ENCODE peak calls at places on chromosome 5, in ten cellular contexts. F is uterus, Z is A549, N is body of pancreas, M is adrenal gland, Q is testis, E is lower leg skin, L is gastrocnemius medialis, O is IMR-90, X is Peyer's patch. T is an unnamed sample.

GRCh38 chr5:123132330-123132729 is 43.3 kb downstream of the PRDM6 start:
- DNase-seq in F (no peak), Z (no peak), N (no peak), M (no peak), Q (no peak), E (no peak), L (no peak), O (peak), X (no peak), T (no peak)

GRCh38 chr5:14110196-14110595 is 32.9 kb upstream of the TRIO start:
- DNase-seq in F (no peak), Z (no peak), N (no peak), M (no peak), Q (no peak), E (no peak), L (no peak), O (peak), X (no peak), T (no peak)

GRCh38 chr5:139523635-139524445 is 37.3 kb upstream of the UBE2D2 start:
- DNase-seq in F (no peak), Z (no peak), N (no peak), M (no peak), Q (no peak), E (no peak), L (no peak), O (no peak), X (no peak), T (no peak)

GRCh38 chr5:168292783-168293696 is 1.6 kb downstream of the WWC1 start:
- DNase-seq in F (no peak), Z (no peak), N (no peak), M (no peak), Q (no peak), E (no peak), L (no peak), O (no peak), X (no peak), T (no peak)

GRCh38 chr5:86175224-86175623 is 442.5 kb upstream of the COX7C start:
- DNase-seq in F (no peak), Z (no peak), N (no peak), M (no peak), Q (no peak), E (no peak), L (no peak), O (no peak), X (no peak), T (no peak)

GRCh38 chr5:10324519-10325370 is 17.0 kb upstream of the CMBL start:
- DNase-seq in F (no peak), Z (no peak), N (no peak), M (no peak), Q (peak), E (peak), L (no peak), O (no peak), X (peak), T (no peak)

GRCh38 chr5:115461093-115461492 is 83.5 kb downstream of the FEM1C start:
- DNase-seq in F (no peak), Z (no peak), N (no peak), M (no peak), Q (no peak), E (no peak), L (no peak), O (no peak), X (no peak), T (no peak)

GRCh38 chr5:159133041-159133741 is 33.5 kb upstream of the EBF1 start:
- DNase-seq in F (peak), Z (peak), N (no peak), M (no peak), Q (peak), E (peak), L (no peak), O (peak), X (no peak), T (peak)

GRCh38 chr5:15929616-15930303 is 249.8 kb downstream of the MARCHF11 start:
- DNase-seq in F (no peak), Z (no peak), N (no peak), M (no peak), Q (no peak), E (no peak), L (no peak), O (peak), X (no peak), T (no peak)

GRCh38 chr5:75623846-75624245 is 12.6 kb downstream of the ANKDD1B start:
- DNase-seq in F (no peak), Z (no peak), N (no peak), M (no peak), Q (no peak), E (no peak), L (no peak), O (peak), X (no peak), T (no peak)

GRCh38 chr5:51486158-51486557 is 102.9 kb downstream of the ISL1 start:
- DNase-seq in F (no peak), Z (no peak), N (no peak), M (no peak), Q (no peak), E (no peak), L (no peak), O (no peak), X (no peak), T (no peak)

GRCh38 chr5:35162848-35163770 is 67.2 kb downstream of the PRLR start:
- DNase-seq in F (no peak), Z (no peak), N (no peak), M (no peak), Q (no peak), E (no peak), L (no peak), O (no peak), X (no peak), T (no peak)

GRCh38 chr5:90386099-90386710 is 23.4 kb downstream of the CETN3 start:
- DNase-seq in F (no peak), Z (no peak), N (no peak), M (no peak), Q (no peak), E (no peak), L (no peak), O (peak), X (no peak), T (no peak)

GRCh38 chr5:80204808-80205614 is 50.8 kb downstream of the SERINC5 start:
- DNase-seq in F (no peak), Z (no peak), N (peak), M (no peak), Q (peak), E (no peak), L (no peak), O (peak), X (no peak), T (no peak)

GRCh38 chr5:137342764-137343163 is 156.4 kb downstream of the SPOCK1 start:
- DNase-seq in F (no peak), Z (no peak), N (no peak), M (no peak), Q (no peak), E (no peak), L (no peak), O (no peak), X (no peak), T (no peak)

GRCh38 chr5:68066277-68066955 is 149.1 kb upstream of the PIK3R1 start:
- DNase-seq in F (no peak), Z (no peak), N (no peak), M (no peak), Q (no peak), E (no peak), L (no peak), O (no peak), X (no peak), T (no peak)

GRCh38 chr5:66633754-66634153 is 37.6 kb downstream of the MAST4 start:
- DNase-seq in F (no peak), Z (no peak), N (no peak), M (no peak), Q (no peak), E (no peak), L (no peak), O (no peak), X (no peak), T (no peak)

GRCh38 chr5:155046591-155046990 is 33.0 kb downstream of the KIF4B start:
- DNase-seq in F (no peak), Z (no peak), N (no peak), M (no peak), Q (no peak), E (no peak), L (no peak), O (no peak), X (no peak), T (no peak)

GRCh38 chr5:181160144-181160754 is 12.9 kb downstream of the OR2V2 start:
- DNase-seq in F (peak), Z (peak), N (no peak), M (no peak), Q (peak), E (peak), L (no peak), O (peak), X (peak), T (peak)

GRCh38 chr5:149488645-149489306 is 62.5 kb downstream of the CSNK1A1 start:
- DNase-seq in F (no peak), Z (no peak), N (no peak), M (peak), Q (no peak), E (no peak), L (peak), O (no peak), X (no peak), T (no peak)

GRCh38 chr5:53578854-53579253 is 18.4 kb downstream of the NDUFS4 start:
- DNase-seq in F (no peak), Z (no peak), N (no peak), M (no peak), Q (no peak), E (no peak), L (no peak), O (no peak), X (no peak), T (no peak)

GRCh38 chr5:98578438-98578837 is 195.0 kb upstream of the RGMB start:
- DNase-seq in F (no peak), Z (no peak), N (no peak), M (no peak), Q (no peak), E (no peak), L (no peak), O (no peak), X (no peak), T (no peak)

GRCh38 chr5:168654225-168654624 is 75.1 kb upstream of the PANK3 start:
- DNase-seq in F (no peak), Z (no peak), N (no peak), M (no peak), Q (peak), E (peak), L (no peak), O (peak), X (no peak), T (peak)

GRCh38 chr5:59560553-59560952 is 333.0 kb downstream of the PDE4D start:
- DNase-seq in F (no peak), Z (no peak), N (no peak), M (no peak), Q (no peak), E (no peak), L (no peak), O (no peak), X (no peak), T (no peak)

GRCh38 chr5:109478830-109479229 is 69.1 kb upstream of the PJA2 start:
- DNase-seq in F (no peak), Z (no peak), N (no peak), M (no peak), Q (no peak), E (no peak), L (no peak), O (no peak), X (no peak), T (no peak)

GRCh38 chr5:43191740-43192557 is at the start of gene NIM1K:
- DNase-seq in F (peak), Z (peak), N (peak), M (peak), Q (peak), E (peak), L (peak), O (peak), X (peak), T (peak)

GRCh38 chr5:116583823-116584222 is 9.2 kb upstream of the SEMA6A start:
- DNase-seq in F (no peak), Z (no peak), N (no peak), M (no peak), Q (no peak), E (no peak), L (no peak), O (no peak), X (no peak), T (no peak)

GRCh38 chr5:75511435-75512382 is at the start of the genes CERT1 and POLK:
- DNase-seq in F (peak), Z (peak), N (peak), M (peak), Q (peak), E (peak), L (peak), O (peak), X (peak), T (peak)

GRCh38 chr5:76737131-76737556 is 21.2 kb downstream of the F2R start:
- DNase-seq in F (no peak), Z (no peak), N (no peak), M (no peak), Q (no peak), E (no peak), L (no peak), O (no peak), X (no peak), T (no peak)
- TF ChIP-seq POLR2A in F (no peak), Z (no peak), N (no peak), M (no peak), Q (no peak), E (no peak), L (no peak), O (no peak), X (no peak), T (no peak)

DNA sequence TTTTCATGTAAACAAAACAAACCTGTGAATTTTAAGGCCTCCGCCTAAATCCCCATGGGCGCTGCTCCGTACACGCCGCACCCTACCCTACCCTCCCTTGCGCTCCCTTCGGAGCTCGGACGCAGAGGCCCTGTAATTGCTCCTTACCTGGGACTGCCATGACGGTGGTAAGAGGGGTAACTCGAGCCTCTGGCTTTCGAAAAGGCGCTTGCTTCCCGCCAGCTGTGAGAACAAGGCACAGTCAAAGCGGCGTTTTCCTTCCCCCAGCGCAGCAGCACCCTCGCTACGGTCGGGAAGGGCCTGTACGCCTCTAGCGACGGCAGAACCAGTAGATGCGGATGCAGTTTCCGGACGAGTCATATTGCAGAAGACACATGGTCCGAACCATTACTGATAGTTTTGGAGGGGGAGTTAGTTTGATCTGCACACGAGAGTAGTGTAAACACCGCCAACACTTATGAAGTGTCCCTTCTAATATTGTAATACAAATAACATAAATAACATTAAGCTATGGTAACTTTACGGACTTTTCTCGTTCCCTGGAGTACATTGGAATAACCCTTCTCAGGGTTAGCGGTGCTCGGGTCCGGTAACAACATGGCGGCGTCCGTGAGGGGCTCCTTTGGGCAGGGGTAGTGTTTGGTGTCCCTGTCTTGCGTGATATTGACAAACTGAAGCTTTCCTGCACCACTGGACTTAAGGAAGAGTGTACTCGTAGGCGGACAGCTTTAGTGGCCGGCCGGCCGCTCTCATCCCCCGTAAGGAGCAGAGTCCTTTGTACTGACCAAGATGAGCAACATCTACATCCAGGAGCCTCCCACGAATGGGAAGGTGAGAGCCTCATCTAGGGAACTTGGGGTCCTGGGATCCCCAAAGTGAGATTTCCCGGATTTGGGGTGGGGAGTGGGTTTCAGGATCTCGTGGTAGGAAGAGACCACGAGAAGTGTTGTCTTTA is at the start of the genes CWC27 and SREK1IP1:
- DNase-seq in F (peak), Z (peak), N (peak), M (peak), Q (peak), E (peak), L (peak), O (peak), X (peak), T (peak)
- TF ChIP-seq POLR2A in F (peak), Z (peak), N (peak), M (peak), Q (no peak), E (no peak), L (peak), O (peak), X (peak), T (peak)

DNA sequence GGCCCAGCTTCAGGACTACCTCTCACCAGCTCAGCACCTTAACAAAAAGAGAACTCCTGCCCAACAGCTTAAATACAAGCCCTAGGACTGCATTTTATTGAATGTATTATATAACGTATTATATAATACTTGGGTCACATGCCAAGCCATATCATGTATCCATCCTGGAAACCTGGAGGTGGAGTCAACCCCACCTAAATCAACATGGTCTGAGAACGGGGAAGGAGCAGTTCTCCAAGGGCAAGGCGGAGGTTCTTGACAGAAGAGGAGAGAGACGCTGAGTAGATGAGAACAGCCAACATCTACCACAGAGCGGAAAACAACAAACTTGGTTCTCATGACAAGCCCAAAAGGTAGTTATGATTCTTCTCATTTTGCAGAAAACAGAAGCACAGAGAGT is 163.4 kb downstream of the FGF18 start:
- DNase-seq in F (no peak), Z (no peak), N (no peak), M (no peak), Q (no peak), E (no peak), L (no peak), O (no peak), X (no peak), T (no peak)
- TF ChIP-seq POLR2A in F (no peak), Z (no peak), N (no peak), M (no peak), Q (no peak), E (no peak), L (no peak), O (no peak), X (no peak), T (no peak)

GRCh38 chr5:177455661-177456590 is 9.3 kb downstream of the PRR7 start:
- DNase-seq in F (peak), Z (peak), N (peak), M (peak), Q (peak), E (peak), L (peak), O (peak), X (peak), T (peak)
- TF ChIP-seq POLR2A in F (no peak), Z (no peak), N (no peak), M (no peak), Q (no peak), E (no peak), L (no peak), O (no peak), X (peak), T (no peak)